ENCODE peak calls at places on chromosomes 16 and 17, in four cellular contexts. R, F, B and Y are unnamed samples.

GRCh38 chr16:21184834-21185233 is 26.4 kb downstream of the LDAF1 start:
- DNase-seq in R (no peak), F (no peak), B (no peak), Y (no peak)

GRCh38 chr17:60604686-60605334 is 4.8 kb downstream of the PPM1D start:
- DNase-seq in R (no peak), F (peak), B (no peak), Y (no peak)

GRCh38 chr16:66272461-66272860 is 94.0 kb upstream of the CDH5 start:
- DNase-seq in R (no peak), F (no peak), B (no peak), Y (no peak)

GRCh38 chr17:77144227-77144626 is 3.5 kb downstream of the SEC14L1 start:
- DNase-seq in R (no peak), F (no peak), B (no peak), Y (no peak)

GRCh38 chr16:30654856-30655255 is 3.4 kb upstream of the FBRS start:
- DNase-seq in R (no peak), F (no peak), B (no peak), Y (no peak)

GRCh38 chr17:13953871-13954270 is 115.4 kb upstream of the COX10 start:
- DNase-seq in R (no peak), F (no peak), B (no peak), Y (no peak)

GRCh38 chr16:8663192-8664089 is 11.0 kb upstream of the ABAT start:
- DNase-seq in R (no peak), F (no peak), B (no peak), Y (no peak)

GRCh38 chr17:65323055-65323454 is 185.9 kb downstream of the RGS9 start:
- DNase-seq in R (peak), F (no peak), B (no peak), Y (no peak)

GRCh38 chr17:28552201-28552999 is at the start of gene UNC119:
- DNase-seq in R (peak), F (peak), B (no peak), Y (no peak)

DNA sequence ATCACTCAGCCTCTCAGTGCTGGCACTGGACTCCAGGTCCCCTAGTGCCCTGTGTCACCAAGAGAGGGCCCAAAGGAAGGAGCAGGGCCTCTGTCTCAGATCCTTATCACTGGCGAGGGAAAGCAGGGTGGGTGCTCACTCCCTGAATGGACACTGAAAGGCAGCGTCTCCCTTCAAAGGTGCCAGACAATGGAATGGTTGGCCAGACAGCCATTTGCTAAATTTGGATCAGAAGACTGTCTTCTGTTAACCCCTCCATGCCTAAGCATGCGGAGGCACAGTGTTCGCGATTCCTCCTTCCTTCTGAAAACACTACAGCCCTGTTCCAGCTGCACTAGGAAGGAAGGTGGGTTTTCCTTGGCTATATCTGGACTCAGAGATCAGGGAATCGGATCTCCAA is 48.4 kb downstream of the SRCIN1 start:
- DNase-seq in R (no peak), F (no peak), B (no peak), Y (no peak)
- H3K4me3 ChIP-seq in R (no peak), F (no peak), B (no peak), Y (peak)

GRCh38 chr17:83099570-83100181 is 20.3 kb downstream of the METRNL start:
- DNase-seq in R (no peak), F (no peak), B (no peak), Y (no peak)
- TF ChIP-seq EZH2 in R (no peak), F (peak), B (no peak), Y (no peak)

DNA sequence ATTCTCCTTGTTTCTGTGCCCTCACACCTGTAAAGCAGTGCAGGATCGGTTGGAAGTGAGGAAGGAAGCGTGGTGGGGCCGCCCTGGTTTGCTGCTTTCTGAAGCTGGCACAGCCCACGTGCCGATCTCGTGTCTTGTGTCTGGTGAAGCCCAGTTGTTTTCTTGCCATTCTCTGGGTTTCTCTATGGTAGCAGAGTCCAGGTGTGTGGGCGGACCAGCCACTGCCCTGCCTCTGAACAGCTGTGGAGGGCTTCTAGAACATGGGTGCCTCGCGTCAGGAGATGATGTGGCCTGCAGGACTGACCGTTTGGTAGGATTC is 3.8 kb downstream of the ACSF3 start:
- DNase-seq in R (no peak), F (no peak), B (no peak), Y (no peak)
- H3K4me3 ChIP-seq in R (no peak), F (no peak), B (no peak), Y (no peak)

GRCh38 chr17:43905985-43906852 is 1.1 kb downstream of the MPP2 start:
- DNase-seq in R (no peak), F (no peak), B (no peak), Y (no peak)
- TF ChIP-seq EZH2 in R (peak), F (peak), B (no peak), Y (no peak)

GRCh38 chr16:81809567-81809966 is 30.5 kb downstream of the PLCG2 start:
- DNase-seq in R (no peak), F (no peak), B (no peak), Y (no peak)

GRCh38 chr16:81810361-81810760 is 31.3 kb downstream of the PLCG2 start:
- DNase-seq in R (no peak), F (no peak), B (no peak), Y (no peak)

GRCh38 chr16:81810894-81811538 is 31.9 kb downstream of the PLCG2 start:
- DNase-seq in R (no peak), F (no peak), B (no peak), Y (no peak)

GRCh38 chr16:81807767-81808166 is 28.7 kb downstream of the PLCG2 start:
- DNase-seq in R (no peak), F (no peak), B (no peak), Y (no peak)

GRCh38 chr16:81808933-81809480 is 29.9 kb downstream of the PLCG2 start:
- DNase-seq in R (no peak), F (no peak), B (no peak), Y (no peak)
- H3K4me3 ChIP-seq in R (no peak), F (no peak), B (no peak), Y (no peak)

DNA sequence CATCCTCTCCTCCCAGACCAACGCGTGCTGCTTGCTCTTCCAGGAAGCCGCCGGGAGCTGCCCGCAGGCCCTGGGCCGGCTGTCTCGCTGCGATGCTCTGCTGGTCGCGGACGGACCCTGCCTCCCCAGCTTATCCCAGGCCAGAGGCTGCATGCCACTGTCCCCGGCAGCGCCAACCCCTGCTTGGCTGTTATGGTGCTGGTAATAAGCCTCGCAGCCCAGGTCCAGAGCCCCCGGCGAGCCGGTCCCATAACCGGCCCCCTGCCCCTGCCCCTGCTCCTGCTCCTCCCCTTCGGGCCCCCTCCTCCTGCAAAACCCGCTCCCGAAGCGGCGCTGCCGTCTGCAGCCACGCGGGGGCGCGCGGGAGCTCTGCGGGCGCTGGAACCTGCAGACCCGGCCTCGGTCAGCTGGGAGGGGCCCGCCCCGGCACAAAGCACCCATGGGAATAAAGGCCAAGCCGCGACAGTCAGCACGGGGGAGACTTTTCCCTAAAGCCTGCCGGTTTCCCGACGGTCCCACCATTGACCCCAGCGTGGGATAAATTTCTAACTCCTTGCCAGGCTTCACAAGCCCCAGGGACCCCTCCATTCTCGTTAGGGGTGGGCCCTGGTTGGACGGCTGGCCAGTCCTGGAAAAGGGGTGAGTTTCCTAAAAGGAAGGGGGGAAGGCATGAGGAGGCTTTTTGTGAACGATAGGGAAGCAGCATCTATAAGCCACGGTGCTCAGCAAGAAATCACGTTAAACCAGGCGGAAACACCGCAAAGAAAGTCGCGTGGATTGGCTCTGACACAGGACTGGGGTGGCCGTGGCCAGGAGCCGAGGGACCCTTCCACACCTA is 11.2 kb downstream of the ENPP7 start:
- DNase-seq in R (peak), F (peak), B (peak), Y (no peak)
- TF ChIP-seq EZH2 in R (no peak), F (peak), B (no peak), Y (no peak)